ENCODE peak calls at places on chromosome 17, in seven cellular contexts. C, D, R, A, B, F and E are unnamed samples.

GRCh38 chr17:50027639-50028206 is 28.2 kb upstream of the ITGA3 start:
- DNase-seq in F (peak), C (peak), B (peak), R (no peak), A (peak), D (peak), E (no peak)

GRCh38 chr17:28334176-28334575 is 1.1 kb downstream of the IFT20 start:
- DNase-seq in D (peak), R (no peak), B (no peak), A (no peak), C (no peak), F (no peak), E (peak)

GRCh38 chr17:50118828-50119218 is 11.1 kb downstream of the SAMD14 start:
- DNase-seq in A (no peak), B (no peak), R (no peak), D (no peak), C (no peak), F (no peak), E (no peak)

GRCh38 chr17:7613769-7614421 is 802 bp downstream of the FXR2 start:
- DNase-seq in C (no peak), A (peak), R (no peak), D (peak), F (peak), B (peak), E (peak)

GRCh38 chr17:8622191-8622590 is 8.3 kb downstream of the MYH10 start:
- DNase-seq in R (no peak), B (no peak), D (no peak), A (no peak), C (peak), F (no peak), E (no peak)

GRCh38 chr17:69716571-69716970 is 302.1 kb downstream of the MAP2K6 start:
- DNase-seq in B (no peak), C (no peak), F (no peak), D (peak), R (no peak), A (no peak), E (no peak)

GRCh38 chr17:79126139-79126538 is 51.5 kb downstream of the ENGASE start:
- DNase-seq in R (peak), A (no peak), C (no peak), B (no peak), F (peak), D (no peak), E (no peak)

GRCh38 chr17:33335491-33336173 is 42.5 kb upstream of the ASIC2 start:
- DNase-seq in C (peak), F (no peak), R (no peak), A (no peak), D (no peak), B (no peak), E (no peak)

GRCh38 chr17:50909765-50910661 is 43.9 kb upstream of the TOB1 start:
- DNase-seq in R (no peak), F (no peak), C (peak), A (no peak), D (no peak), B (no peak), E (no peak)

GRCh38 chr17:32222621-32223020 is 43.0 kb upstream of the RHBDL3 start:
- DNase-seq in D (no peak), C (no peak), B (peak), R (peak), F (no peak), A (peak), E (no peak)

GRCh38 chr17:80109713-80110446 is 8.5 kb downstream of the GAA start:
- DNase-seq in D (no peak), R (no peak), C (no peak), B (no peak), F (no peak), A (no peak), E (peak)

GRCh38 chr17:43219001-43219400 is 7.3 kb downstream of the TMEM106A start:
- DNase-seq in D (no peak), A (no peak), C (no peak), F (no peak), B (no peak), R (no peak), E (no peak)

GRCh38 chr17:20051624-20052023 is 42.5 kb downstream of the SPECC1 start:
- DNase-seq in R (no peak), C (no peak), B (no peak), F (no peak), D (no peak), A (no peak), E (no peak)

GRCh38 chr17:42055496-42055895 is 5.1 kb upstream of the C17orf113 start:
- DNase-seq in C (peak), B (peak), A (peak), R (no peak), F (no peak), D (no peak), E (no peak)

GRCh38 chr17:29592850-29593545 is at the start of gene ANKRD13B:
- DNase-seq in R (peak), C (peak), D (no peak), B (peak), F (peak), A (peak), E (peak)

GRCh38 chr17:75168998-75169397 is 13.8 kb downstream of the SUMO2 start:
- DNase-seq in C (no peak), A (no peak), F (no peak), B (no peak), D (no peak), R (no peak), E (no peak)